ENCODE peak calls at places on chromosomes 3 and 15, in eight cellular contexts. T is AG10803, E is NCI-H1694, V is pancreas, Q is nucleus accumbens, A is AG20443, J is EL, F is A172. Y is an unnamed sample.

GRCh38 chr3:14459384-14459783 is 57.0 kb downstream of the SLC6A6 start:
- DNase-seq in Q (no peak), A (no peak), F (no peak), J (no peak), T (no peak), E (no peak), V (no peak), Y (no peak)

GRCh38 chr3:89560546-89560945 is 453.1 kb downstream of the EPHA3 start:
- DNase-seq in E (no peak), Q (no peak), F (no peak), A (no peak), V (no peak), J (no peak), T (peak; percentile 1), Y (peak; percentile 85)

GRCh38 chr15:98177950-98178848 is 217.7 kb downstream of the ARRDC4 start:
- DNase-seq in Q (peak; percentile 22), T (peak; percentile 75), A (peak; percentile 87), E (no peak), F (peak; percentile 81), V (peak; percentile 54), J (peak; percentile 83), Y (peak; percentile 81)

GRCh38 chr3:158407844-158408517 is 163.0 kb upstream of the MLF1 start:
- DNase-seq in V (no peak), E (no peak), F (no peak), J (no peak), T (no peak), Q (no peak), A (no peak), Y (peak; percentile 4)

GRCh38 chr3:32117324-32117723 is 10.9 kb downstream of the GPD1L start:
- DNase-seq in E (no peak), V (no peak), F (no peak), J (no peak), A (no peak), T (no peak), Q (no peak), Y (no peak)

GRCh38 chr15:68582236-68582635 is 3.4 kb downstream of the CORO2B start:
- DNase-seq in V (no peak), T (no peak), E (no peak), A (no peak), Q (no peak), F (no peak), J (no peak), Y (no peak)

GRCh38 chr3:86913160-86913559 is 77.8 kb downstream of the VGLL3 start:
- DNase-seq in J (no peak), Q (no peak), A (no peak), E (no peak), T (no peak), F (no peak), V (no peak), Y (no peak)

GRCh38 chr3:129230311-129231019 is 18.9 kb upstream of the COPG1 start:
- DNase-seq in A (peak; percentile 62), J (peak; percentile 91), V (no peak), E (no peak), Q (no peak), T (peak; percentile 81), F (peak; percentile 96), Y (peak; percentile 84)

GRCh38 chr3:122590581-122590980 is 13.1 kb downstream of the PARP15 start:
- DNase-seq in E (no peak), J (no peak), A (no peak), Q (no peak), F (no peak), V (no peak), T (no peak), Y (no peak)

GRCh38 chr3:36557021-36557707 is 176.9 kb downstream of the STAC start:
- DNase-seq in A (no peak), J (no peak), E (no peak), F (no peak), Q (no peak), V (no peak), T (no peak), Y (no peak)

GRCh38 chr3:147409143-147410121 is at the start of gene ZIC1:
- DNase-seq in E (no peak), A (peak; percentile 96), T (peak; percentile 65), J (peak; percentile 89), Q (peak; percentile 73), F (peak; percentile 86), V (no peak), Y (no peak)

GRCh38 chr15:53837263-53837662 is 77.8 kb upstream of the WDR72 start:
- DNase-seq in J (no peak), A (no peak), V (peak; percentile 59), Q (no peak), E (no peak), F (no peak), T (no peak), Y (no peak)

Y was measured in NCI-H226.